ENCODE peak calls at places on chromosomes 6 and 20, in eight cellular contexts. One of them, this sample, is unnamed.

GRCh38 chr6:42914546-42914945 is 1.3 kb upstream of the PTCRA start:
- DNase-seq in NCI-H2081 treated with DMSO at 0.1 percent for 48 hours: no peak
- DNase-seq in non-pigmented ciliary epithelial cell: no peak
- DNase-seq in H54: no peak
- DNase-seq in KG1: no peak
- DNase-seq in activated T-cell treated with anti-CD3 and anti-CD28 coated beads, Interleukin-2, amount 50 U/mL, for 4 hours: no peak
- DNase-seq in activated CD8-positive, alpha-beta memory T cell treated with anti-CD3 and anti-CD28 coated beads, Interleukin-2, amount 50 U/mL, for 4 hours: no peak
- DNase-seq in WTC11: no peak
- DNase-seq in this sample: no peak

GRCh38 chr6:18387061-18387721 is at the start of gene RNF144B:
- DNase-seq in WTC11: peak
- DNase-seq in activated T-cell treated with anti-CD3 and anti-CD28 coated beads, Interleukin-2, amount 50 U/mL, for 4 hours: peak
- DNase-seq in activated CD8-positive, alpha-beta memory T cell treated with anti-CD3 and anti-CD28 coated beads, Interleukin-2, amount 50 U/mL, for 4 hours: peak
- DNase-seq in non-pigmented ciliary epithelial cell: no peak
- DNase-seq in NCI-H2081 treated with DMSO at 0.1 percent for 48 hours: peak
- DNase-seq in KG1: peak
- DNase-seq in H54: peak
- DNase-seq in this sample: peak

GRCh38 chr6:114346451-114346850 is 3.6 kb upstream of the HS3ST5 start:
- DNase-seq in activated T-cell treated with anti-CD3 and anti-CD28 coated beads, Interleukin-2, amount 50 U/mL, for 4 hours: no peak
- DNase-seq in WTC11: no peak
- DNase-seq in KG1: no peak
- DNase-seq in non-pigmented ciliary epithelial cell: no peak
- DNase-seq in H54: no peak
- DNase-seq in NCI-H2081 treated with DMSO at 0.1 percent for 48 hours: no peak
- DNase-seq in activated CD8-positive, alpha-beta memory T cell treated with anti-CD3 and anti-CD28 coated beads, Interleukin-2, amount 50 U/mL, for 4 hours: no peak
- DNase-seq in this sample: no peak

GRCh38 chr20:33635341-33635740 is 26.8 kb upstream of the C20orf144 start:
- DNase-seq in KG1: no peak
- DNase-seq in activated CD8-positive, alpha-beta memory T cell treated with anti-CD3 and anti-CD28 coated beads, Interleukin-2, amount 50 U/mL, for 4 hours: no peak
- DNase-seq in non-pigmented ciliary epithelial cell: no peak
- DNase-seq in WTC11: no peak
- DNase-seq in activated T-cell treated with anti-CD3 and anti-CD28 coated beads, Interleukin-2, amount 50 U/mL, for 4 hours: no peak
- DNase-seq in H54: no peak
- DNase-seq in NCI-H2081 treated with DMSO at 0.1 percent for 48 hours: no peak
- DNase-seq in this sample: no peak

GRCh38 chr6:13190391-13190790 is 137.9 kb downstream of the TBC1D7 start:
- DNase-seq in non-pigmented ciliary epithelial cell: peak
- DNase-seq in activated CD8-positive, alpha-beta memory T cell treated with anti-CD3 and anti-CD28 coated beads, Interleukin-2, amount 50 U/mL, for 4 hours: no peak
- DNase-seq in WTC11: no peak
- DNase-seq in activated T-cell treated with anti-CD3 and anti-CD28 coated beads, Interleukin-2, amount 50 U/mL, for 4 hours: no peak
- DNase-seq in NCI-H2081 treated with DMSO at 0.1 percent for 48 hours: no peak
- DNase-seq in KG1: no peak
- DNase-seq in H54: no peak
- DNase-seq in this sample: no peak

GRCh38 chr20:48667481-48667880 is 160.3 kb downstream of the PREX1 start:
- DNase-seq in WTC11: no peak
- DNase-seq in NCI-H2081 treated with DMSO at 0.1 percent for 48 hours: no peak
- DNase-seq in activated T-cell treated with anti-CD3 and anti-CD28 coated beads, Interleukin-2, amount 50 U/mL, for 4 hours: no peak
- DNase-seq in KG1: no peak
- DNase-seq in activated CD8-positive, alpha-beta memory T cell treated with anti-CD3 and anti-CD28 coated beads, Interleukin-2, amount 50 U/mL, for 4 hours: no peak
- DNase-seq in non-pigmented ciliary epithelial cell: no peak
- DNase-seq in H54: no peak
- DNase-seq in this sample: no peak

GRCh38 chr6:25312703-25313102 is 33.5 kb downstream of the CARMIL1 start:
- DNase-seq in activated T-cell treated with anti-CD3 and anti-CD28 coated beads, Interleukin-2, amount 50 U/mL, for 4 hours: no peak
- DNase-seq in non-pigmented ciliary epithelial cell: no peak
- DNase-seq in WTC11: no peak
- DNase-seq in NCI-H2081 treated with DMSO at 0.1 percent for 48 hours: no peak
- DNase-seq in activated CD8-positive, alpha-beta memory T cell treated with anti-CD3 and anti-CD28 coated beads, Interleukin-2, amount 50 U/mL, for 4 hours: no peak
- DNase-seq in KG1: no peak
- DNase-seq in H54: peak
- DNase-seq in this sample: no peak

GRCh38 chr20:60424267-60424904 is 466.2 kb downstream of the CDH26 start:
- DNase-seq in H54: no peak
- DNase-seq in WTC11: no peak
- DNase-seq in KG1: no peak
- DNase-seq in NCI-H2081 treated with DMSO at 0.1 percent for 48 hours: no peak
- DNase-seq in activated CD8-positive, alpha-beta memory T cell treated with anti-CD3 and anti-CD28 coated beads, Interleukin-2, amount 50 U/mL, for 4 hours: no peak
- DNase-seq in activated T-cell treated with anti-CD3 and anti-CD28 coated beads, Interleukin-2, amount 50 U/mL, for 4 hours: no peak
- DNase-seq in non-pigmented ciliary epithelial cell: no peak
- DNase-seq in this sample: no peak

GRCh38 chr20:16975682-16976081 is 227.5 kb downstream of the OTOR start:
- DNase-seq in non-pigmented ciliary epithelial cell: no peak
- DNase-seq in H54: no peak
- DNase-seq in activated T-cell treated with anti-CD3 and anti-CD28 coated beads, Interleukin-2, amount 50 U/mL, for 4 hours: no peak
- DNase-seq in NCI-H2081 treated with DMSO at 0.1 percent for 48 hours: no peak
- DNase-seq in KG1: no peak
- DNase-seq in activated CD8-positive, alpha-beta memory T cell treated with anti-CD3 and anti-CD28 coated beads, Interleukin-2, amount 50 U/mL, for 4 hours: no peak
- DNase-seq in WTC11: no peak
- DNase-seq in this sample: no peak

GRCh38 chr20:38321959-38322598 is 18.1 kb downstream of the BPI start:
- DNase-seq in KG1: no peak
- DNase-seq in non-pigmented ciliary epithelial cell: peak
- DNase-seq in H54: peak
- DNase-seq in WTC11: peak
- DNase-seq in activated T-cell treated with anti-CD3 and anti-CD28 coated beads, Interleukin-2, amount 50 U/mL, for 4 hours: no peak
- DNase-seq in NCI-H2081 treated with DMSO at 0.1 percent for 48 hours: no peak
- DNase-seq in activated CD8-positive, alpha-beta memory T cell treated with anti-CD3 and anti-CD28 coated beads, Interleukin-2, amount 50 U/mL, for 4 hours: no peak
- DNase-seq in this sample: peak

GRCh38 chr6:25057121-25057520 is 121.4 kb upstream of the RIPOR2 start:
- DNase-seq in KG1: no peak
- DNase-seq in non-pigmented ciliary epithelial cell: no peak
- DNase-seq in activated T-cell treated with anti-CD3 and anti-CD28 coated beads, Interleukin-2, amount 50 U/mL, for 4 hours: no peak
- DNase-seq in H54: no peak
- DNase-seq in activated CD8-positive, alpha-beta memory T cell treated with anti-CD3 and anti-CD28 coated beads, Interleukin-2, amount 50 U/mL, for 4 hours: no peak
- DNase-seq in WTC11: no peak
- DNase-seq in NCI-H2081 treated with DMSO at 0.1 percent for 48 hours: no peak
- DNase-seq in this sample: no peak

GRCh38 chr6:3259491-3259958 is 778 bp downstream of the PSMG4 start:
- DNase-seq in WTC11: no peak
- DNase-seq in KG1: no peak
- DNase-seq in NCI-H2081 treated with DMSO at 0.1 percent for 48 hours: no peak
- DNase-seq in H54: peak
- DNase-seq in non-pigmented ciliary epithelial cell: no peak
- DNase-seq in activated T-cell treated with anti-CD3 and anti-CD28 coated beads, Interleukin-2, amount 50 U/mL, for 4 hours: peak
- DNase-seq in activated CD8-positive, alpha-beta memory T cell treated with anti-CD3 and anti-CD28 coated beads, Interleukin-2, amount 50 U/mL, for 4 hours: peak
- DNase-seq in this sample: peak

GRCh38 chr6:47352169-47352568 is 42.5 kb upstream of the TNFRSF21 start:
- DNase-seq in non-pigmented ciliary epithelial cell: no peak
- DNase-seq in activated CD8-positive, alpha-beta memory T cell treated with anti-CD3 and anti-CD28 coated beads, Interleukin-2, amount 50 U/mL, for 4 hours: no peak
- DNase-seq in activated T-cell treated with anti-CD3 and anti-CD28 coated beads, Interleukin-2, amount 50 U/mL, for 4 hours: no peak
- DNase-seq in WTC11: peak
- DNase-seq in KG1: no peak
- DNase-seq in H54: no peak
- DNase-seq in NCI-H2081 treated with DMSO at 0.1 percent for 48 hours: no peak
- DNase-seq in this sample: no peak

GRCh38 chr6:95185874-95186273 is 391.5 kb upstream of the MANEA start:
- DNase-seq in H54: no peak
- DNase-seq in NCI-H2081 treated with DMSO at 0.1 percent for 48 hours: no peak
- DNase-seq in WTC11: no peak
- DNase-seq in KG1: no peak
- DNase-seq in activated T-cell treated with anti-CD3 and anti-CD28 coated beads, Interleukin-2, amount 50 U/mL, for 4 hours: no peak
- DNase-seq in non-pigmented ciliary epithelial cell: no peak
- DNase-seq in activated CD8-positive, alpha-beta memory T cell treated with anti-CD3 and anti-CD28 coated beads, Interleukin-2, amount 50 U/mL, for 4 hours: no peak
- DNase-seq in this sample: no peak

GRCh38 chr6:151018035-151018434 is 152.5 kb downstream of the MTHFD1L start:
- DNase-seq in NCI-H2081 treated with DMSO at 0.1 percent for 48 hours: no peak
- DNase-seq in KG1: no peak
- DNase-seq in non-pigmented ciliary epithelial cell: no peak
- DNase-seq in WTC11: no peak
- DNase-seq in activated CD8-positive, alpha-beta memory T cell treated with anti-CD3 and anti-CD28 coated beads, Interleukin-2, amount 50 U/mL, for 4 hours: no peak
- DNase-seq in H54: no peak
- DNase-seq in activated T-cell treated with anti-CD3 and anti-CD28 coated beads, Interleukin-2, amount 50 U/mL, for 4 hours: no peak
- DNase-seq in this sample: no peak

GRCh38 chr20:63924241-63924640 is 29.3 kb downstream of the DNAJC5 start:
- DNase-seq in H54: no peak
- DNase-seq in WTC11: no peak
- DNase-seq in activated CD8-positive, alpha-beta memory T cell treated with anti-CD3 and anti-CD28 coated beads, Interleukin-2, amount 50 U/mL, for 4 hours: no peak
- DNase-seq in KG1: no peak
- DNase-seq in activated T-cell treated with anti-CD3 and anti-CD28 coated beads, Interleukin-2, amount 50 U/mL, for 4 hours: no peak
- DNase-seq in NCI-H2081 treated with DMSO at 0.1 percent for 48 hours: no peak
- DNase-seq in non-pigmented ciliary epithelial cell: no peak
- DNase-seq in this sample: no peak

GRCh38 chr6:30272032-30272431 is 54.7 kb upstream of the TRIM39 start:
- DNase-seq in H54: no peak
- DNase-seq in KG1: no peak
- DNase-seq in activated CD8-positive, alpha-beta memory T cell treated with anti-CD3 and anti-CD28 coated beads, Interleukin-2, amount 50 U/mL, for 4 hours: no peak
- DNase-seq in activated T-cell treated with anti-CD3 and anti-CD28 coated beads, Interleukin-2, amount 50 U/mL, for 4 hours: no peak
- DNase-seq in WTC11: no peak
- DNase-seq in NCI-H2081 treated with DMSO at 0.1 percent for 48 hours: no peak
- DNase-seq in non-pigmented ciliary epithelial cell: no peak
- DNase-seq in this sample: no peak

GRCh38 chr20:64146301-64146935 is 17.8 kb upstream of the MYT1 start:
- DNase-seq in NCI-H2081 treated with DMSO at 0.1 percent for 48 hours: no peak
- DNase-seq in WTC11: peak
- DNase-seq in activated T-cell treated with anti-CD3 and anti-CD28 coated beads, Interleukin-2, amount 50 U/mL, for 4 hours: no peak
- DNase-seq in activated CD8-positive, alpha-beta memory T cell treated with anti-CD3 and anti-CD28 coated beads, Interleukin-2, amount 50 U/mL, for 4 hours: peak
- DNase-seq in non-pigmented ciliary epithelial cell: no peak
- DNase-seq in KG1: no peak
- DNase-seq in H54: no peak
- DNase-seq in this sample: no peak

GRCh38 chr20:59661621-59662020 is 57.3 kb downstream of the PHACTR3 start:
- DNase-seq in activated CD8-positive, alpha-beta memory T cell treated with anti-CD3 and anti-CD28 coated beads, Interleukin-2, amount 50 U/mL, for 4 hours: no peak
- DNase-seq in H54: no peak
- DNase-seq in WTC11: no peak
- DNase-seq in non-pigmented ciliary epithelial cell: no peak
- DNase-seq in NCI-H2081 treated with DMSO at 0.1 percent for 48 hours: no peak
- DNase-seq in activated T-cell treated with anti-CD3 and anti-CD28 coated beads, Interleukin-2, amount 50 U/mL, for 4 hours: no peak
- DNase-seq in KG1: no peak
- DNase-seq in this sample: no peak

GRCh38 chr6:27295301-27296079 is 16.6 kb downstream of the POM121L2 start:
- DNase-seq in activated CD8-positive, alpha-beta memory T cell treated with anti-CD3 and anti-CD28 coated beads, Interleukin-2, amount 50 U/mL, for 4 hours: no peak
- DNase-seq in WTC11: peak
- DNase-seq in NCI-H2081 treated with DMSO at 0.1 percent for 48 hours: no peak
- DNase-seq in H54: no peak
- DNase-seq in KG1: peak
- DNase-seq in activated T-cell treated with anti-CD3 and anti-CD28 coated beads, Interleukin-2, amount 50 U/mL, for 4 hours: no peak
- DNase-seq in non-pigmented ciliary epithelial cell: no peak
- DNase-seq in this sample: no peak

GRCh38 chr20:45037050-45037449 is 63.9 kb downstream of the KCNS1 start:
- DNase-seq in WTC11: no peak
- DNase-seq in activated T-cell treated with anti-CD3 and anti-CD28 coated beads, Interleukin-2, amount 50 U/mL, for 4 hours: no peak
- DNase-seq in activated CD8-positive, alpha-beta memory T cell treated with anti-CD3 and anti-CD28 coated beads, Interleukin-2, amount 50 U/mL, for 4 hours: no peak
- DNase-seq in H54: no peak
- DNase-seq in KG1: no peak
- DNase-seq in NCI-H2081 treated with DMSO at 0.1 percent for 48 hours: no peak
- DNase-seq in non-pigmented ciliary epithelial cell: no peak
- DNase-seq in this sample: peak

GRCh38 chr6:31270788-31271640 is 878 bp downstream of the HLA-C start:
- DNase-seq in H54: peak
- DNase-seq in activated CD8-positive, alpha-beta memory T cell treated with anti-CD3 and anti-CD28 coated beads, Interleukin-2, amount 50 U/mL, for 4 hours: peak
- DNase-seq in activated T-cell treated with anti-CD3 and anti-CD28 coated beads, Interleukin-2, amount 50 U/mL, for 4 hours: peak
- DNase-seq in WTC11: peak
- DNase-seq in non-pigmented ciliary epithelial cell: no peak
- DNase-seq in KG1: no peak
- DNase-seq in NCI-H2081 treated with DMSO at 0.1 percent for 48 hours: no peak
- DNase-seq in this sample: peak

GRCh38 chr6:24936641-24937317 is 1.0 kb upstream of the RIPOR2 start:
- DNase-seq in KG1: no peak
- DNase-seq in WTC11: no peak
- DNase-seq in activated CD8-positive, alpha-beta memory T cell treated with anti-CD3 and anti-CD28 coated beads, Interleukin-2, amount 50 U/mL, for 4 hours: peak
- DNase-seq in H54: no peak
- DNase-seq in activated T-cell treated with anti-CD3 and anti-CD28 coated beads, Interleukin-2, amount 50 U/mL, for 4 hours: peak
- DNase-seq in non-pigmented ciliary epithelial cell: no peak
- DNase-seq in NCI-H2081 treated with DMSO at 0.1 percent for 48 hours: no peak
- DNase-seq in this sample: no peak

This sample was measured in left cardiac atrium.